ENCODE peak calls at places on chromosomes 13 and 19, in seven cellular contexts. E, H, K, D, V, L and X are unnamed samples.

GRCh38 chr13:97574926-97575325 is 141.0 kb downstream of the RAP2A start:
- DNase-seq in D (no peak), E (no peak), H (no peak), K (peak), V (peak), L (peak), X (peak)

GRCh38 chr19:4506449-4507149 is 11.7 kb downstream of the PLIN4 start:
- DNase-seq in K (peak), D (peak), H (no peak), E (no peak), L (no peak), V (peak), X (no peak)

GRCh38 chr13:71274923-71275593 is 591.9 kb downstream of the DACH1 start:
- DNase-seq in E (no peak), L (no peak), V (no peak), D (no peak), H (no peak), K (no peak), X (peak)

GRCh38 chr13:69468624-69469023 is 639.0 kb upstream of the ATXN8OS start:
- DNase-seq in E (no peak), K (no peak), L (no peak), D (no peak), V (no peak), H (no peak), X (no peak)

GRCh38 chr19:38880076-38880881 is 2.2 kb upstream of the RINL start:
- DNase-seq in K (no peak), D (no peak), L (no peak), E (no peak), V (no peak), H (no peak), X (no peak)

GRCh38 chr19:36043952-36044351 is 10.1 kb downstream of the THAP8 start:
- DNase-seq in V (no peak), K (no peak), E (no peak), H (no peak), D (no peak), L (no peak), X (no peak)

GRCh38 chr19:56837892-56838679 is 2.4 kb downstream of the PEG3 start:
- DNase-seq in V (peak), E (peak), H (peak), K (no peak), D (no peak), L (peak), X (peak)

GRCh38 chr19:54282706-54283105 is 1.8 kb upstream of the LILRB2 start:
- DNase-seq in K (no peak), L (no peak), D (no peak), E (peak), H (no peak), V (no peak), X (peak)

GRCh38 chr13:75399168-75399878 is 82.6 kb downstream of the TBC1D4 start:
- DNase-seq in K (no peak), V (peak), L (no peak), H (no peak), D (no peak), E (no peak), X (no peak)

GRCh38 chr13:111893071-111893606 is 173.8 kb upstream of the SOX1 start:
- DNase-seq in K (no peak), H (peak), L (no peak), V (peak), E (no peak), D (no peak), X (no peak)

GRCh38 chr19:42577016-42577415 is 17.7 kb downstream of the CEACAM8 start:
- DNase-seq in D (no peak), K (no peak), E (no peak), V (no peak), L (no peak), H (no peak), X (no peak)

GRCh38 chr19:51010066-51010795 is 8.8 kb upstream of the KLK8 start:
- DNase-seq in L (no peak), V (no peak), E (peak), D (no peak), K (no peak), H (no peak), X (no peak)

GRCh38 chr13:47708386-47708785 is 292.7 kb downstream of the SUCLA2 start:
- DNase-seq in D (peak), L (no peak), V (peak), K (peak), H (no peak), E (no peak), X (no peak)

GRCh38 chr13:98632971-98633370 is 56.1 kb upstream of the STK24 start:
- DNase-seq in L (no peak), H (no peak), V (peak), E (no peak), K (no peak), D (no peak), X (no peak)

GRCh38 chr19:40549007-40549708 is 27.5 kb upstream of the SHKBP1 start:
- DNase-seq in V (peak), K (peak), H (peak), L (peak), D (no peak), E (peak), X (peak)

GRCh38 chr19:11435833-11436313 is 438 bp downstream of the PRKCSH start:
- DNase-seq in K (no peak), E (peak), L (no peak), V (peak), D (no peak), H (no peak), X (no peak)

GRCh38 chr19:18119243-18120105 is 21.9 kb downstream of the MAST3 start:
- DNase-seq in H (peak), K (no peak), V (no peak), E (no peak), L (no peak), D (no peak), X (no peak)

GRCh38 chr13:106858910-106859309 is 291.0 kb upstream of the ARGLU1 start:
- DNase-seq in L (no peak), V (no peak), E (no peak), H (no peak), K (no peak), D (no peak), X (no peak)

GRCh38 chr13:20703785-20704458 is 423 bp downstream of the IL17D start:
- DNase-seq in H (peak), D (no peak), L (peak), K (peak), E (peak), V (peak), X (peak)

GRCh38 chr13:90628471-90628870 is 719.0 kb upstream of the MIR17HG start:
- DNase-seq in K (no peak), D (no peak), V (no peak), L (no peak), E (no peak), H (no peak), X (no peak)

GRCh38 chr19:29620931-29621351 is 14.9 kb downstream of the POP4 start:
- DNase-seq in K (no peak), V (peak), D (no peak), E (no peak), L (no peak), H (no peak), X (no peak)

GRCh38 chr19:18399008-18399407 is 1.6 kb upstream of the LRRC25 start:
- DNase-seq in D (no peak), V (peak), L (no peak), E (no peak), K (peak), H (no peak), X (no peak)

GRCh38 chr13:52845766-52846566 is 2.5 kb downstream of the PCDH8 start:
- DNase-seq in E (no peak), H (peak), L (peak), K (no peak), D (no peak), V (peak), X (peak)

GRCh38 chr19:41774515-41774980 is 19.2 kb downstream of the CEACAM6 start:
- DNase-seq in H (no peak), L (no peak), V (no peak), D (no peak), K (no peak), E (no peak), X (no peak)

GRCh38 chr13:44618326-44618725 is 42.2 kb upstream of the TSC22D1 start:
- DNase-seq in V (peak), L (no peak), K (no peak), E (no peak), D (no peak), H (no peak), X (no peak)

GRCh38 chr13:99600318-99600717 is 99.0 kb downstream of the TM9SF2 start:
- DNase-seq in K (no peak), L (no peak), E (no peak), V (no peak), H (no peak), D (no peak), X (no peak)

GRCh38 chr13:98483636-98484288 is 93.1 kb downstream of the STK24 start:
- DNase-seq in K (no peak), E (no peak), D (no peak), H (no peak), V (peak), L (no peak), X (no peak)

GRCh38 chr13:95724252-95724651 is 47.3 kb downstream of the DNAJC3 start:
- DNase-seq in H (no peak), V (no peak), E (no peak), D (no peak), K (peak), L (no peak), X (no peak)

GRCh38 chr19:8702350-8702749 is 3.8 kb upstream of the ACTL9 start:
- DNase-seq in K (no peak), V (no peak), D (no peak), L (no peak), H (no peak), E (no peak), X (no peak)

GRCh38 chr19:7292950-7293794 is 1.0 kb downstream of the INSR start:
- DNase-seq in E (peak), L (peak), V (no peak), D (no peak), K (no peak), H (no peak), X (peak)

GRCh38 chr19:58349590-58349989 is 3.7 kb downstream of the A1BG start:
- DNase-seq in L (no peak), D (no peak), V (no peak), H (no peak), K (no peak), E (no peak), X (no peak)

GRCh38 chr19:58345558-58345957 is 7.7 kb downstream of the A1BG start:
- DNase-seq in D (no peak), V (no peak), K (no peak), E (no peak), L (no peak), H (no peak), X (no peak)

GRCh38 chr19:58350001-58350801 is 3.1 kb downstream of the A1BG start:
- DNase-seq in L (no peak), V (peak), K (peak), E (no peak), D (no peak), H (no peak), X (no peak)

GRCh38 chr19:58350871-58351557 is 2.3 kb downstream of the A1BG start:
- DNase-seq in K (no peak), H (no peak), L (no peak), E (no peak), V (no peak), D (no peak), X (no peak)

DNA sequence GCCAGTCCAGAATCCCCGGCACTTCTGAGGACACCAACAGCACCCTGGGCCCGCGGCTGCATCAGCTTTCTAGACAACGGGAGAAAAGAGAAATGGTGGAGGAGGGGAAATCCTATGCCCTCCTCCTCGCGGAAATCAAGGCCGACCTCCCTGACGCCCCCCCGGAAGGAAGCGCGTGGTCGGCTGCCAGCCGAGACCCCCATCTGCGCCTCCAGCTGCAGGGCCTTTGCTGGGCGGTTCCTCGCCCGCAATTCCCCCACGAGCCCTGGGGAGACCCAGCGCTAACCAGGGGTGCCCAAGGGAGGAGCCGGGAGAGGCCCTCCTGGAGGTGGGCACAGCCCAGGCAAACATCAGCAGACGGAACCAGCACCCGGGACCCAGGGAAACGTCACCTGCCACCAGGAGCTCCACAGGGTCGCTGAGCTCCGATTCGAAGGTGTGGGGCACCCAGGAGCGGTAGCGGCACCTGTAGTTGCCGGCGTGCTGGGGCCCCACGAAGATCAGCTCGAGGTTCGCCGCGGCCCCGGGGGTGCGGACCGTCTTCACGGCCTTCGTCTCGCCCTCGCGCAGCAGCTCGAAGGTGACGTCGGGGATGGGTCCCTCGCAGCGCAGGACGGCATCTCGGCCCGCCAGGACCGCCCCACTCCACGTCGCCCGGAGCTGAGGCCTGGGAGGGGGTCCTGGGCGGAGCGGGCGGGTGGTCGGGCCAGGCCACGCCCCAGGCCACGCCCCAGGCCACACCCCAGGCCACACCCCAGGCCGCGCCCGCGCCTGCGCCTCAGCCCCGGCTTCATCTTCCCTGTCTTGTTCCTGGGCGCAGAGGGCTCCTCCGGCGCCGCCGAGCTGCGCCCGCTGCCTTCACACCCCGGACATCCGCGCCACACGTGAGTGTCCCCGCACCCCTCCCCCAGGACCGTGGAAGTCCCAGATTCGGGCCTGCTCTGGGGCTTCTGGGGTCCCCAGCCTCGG is 6.0 kb downstream of the A1BG start:
- DNase-seq in V (peak), D (no peak), L (peak), K (peak), H (no peak), E (peak), X (peak)
- TF ChIP-seq CTCF in V (no peak), D (no peak), L (no peak), K (no peak), H (no peak), E (no peak), X (no peak)

GRCh38 chr13:66343224-66343828 is 886.8 kb downstream of the PCDH9 start:
- DNase-seq in E (no peak), L (no peak), K (no peak), H (no peak), D (no peak), V (no peak), X (no peak)
- TF ChIP-seq CTCF in E (no peak), L (no peak), K (no peak), H (no peak), D (no peak), V (no peak), X (no peak)

GRCh38 chr13:41060723-41061074 is 610 bp upstream of the WBP4 start:
- DNase-seq in V (peak), L (peak), H (peak), K (no peak), E (peak), D (no peak), X (peak)

GRCh38 chr13:41059896-41060722 is 1.2 kb upstream of the WBP4 start:
- DNase-seq in K (peak), D (peak), V (peak), H (peak), E (peak), L (peak), X (peak)

GRCh38 chr13:41059466-41059865 is 1.8 kb upstream of the WBP4 start:
- DNase-seq in L (no peak), H (no peak), D (no peak), K (peak), V (peak), E (no peak), X (no peak)

GRCh38 chr13:41061914-41062837 is 867 bp downstream of the WBP4 start:
- DNase-seq in V (peak), D (no peak), H (no peak), E (no peak), L (no peak), K (peak), X (no peak)

GRCh38 chr13:41061075-41061913 is at the start of gene WBP4:
- DNase-seq in V (peak), E (peak), D (peak), K (peak), L (peak), H (peak), X (peak)
- TF ChIP-seq CTCF in V (peak), E (no peak), D (no peak), K (peak), L (no peak), H (no peak), X (peak)

DNA sequence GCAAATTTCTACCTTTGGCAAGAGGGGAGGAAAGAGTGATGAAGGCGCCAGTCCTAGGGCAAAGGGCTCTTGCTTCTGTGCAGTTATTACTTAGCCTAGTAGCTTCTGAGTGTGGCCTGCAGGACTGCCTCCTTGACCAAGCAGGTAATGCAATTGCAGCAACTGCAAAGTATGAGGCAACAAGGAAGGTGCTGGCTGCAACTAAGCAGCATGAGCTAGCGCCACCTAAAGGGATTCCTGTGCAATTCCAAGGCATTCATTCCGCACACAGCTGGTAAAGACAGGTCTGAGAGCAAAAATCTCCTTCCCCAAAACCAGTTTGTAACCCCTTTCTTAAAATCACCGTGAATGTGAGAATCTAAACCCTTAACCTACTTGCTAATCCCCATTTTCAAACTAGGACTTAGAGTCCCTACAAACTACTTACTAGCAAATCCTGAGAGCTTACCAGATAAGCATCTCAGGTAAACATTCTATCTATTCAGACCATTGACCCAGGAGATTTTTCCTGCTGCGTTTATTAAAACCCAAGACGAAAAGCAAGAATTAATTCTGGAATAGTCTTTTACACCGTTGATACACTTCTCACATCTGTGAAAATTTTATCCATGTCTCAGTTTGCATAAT is 62.9 kb downstream of the DCT start:
- DNase-seq in D (no peak), H (no peak), V (peak), L (peak), E (no peak), K (no peak), X (no peak)
- TF ChIP-seq CTCF in D (peak), H (no peak), V (peak), L (peak), E (no peak), K (peak), X (peak)

DNA sequence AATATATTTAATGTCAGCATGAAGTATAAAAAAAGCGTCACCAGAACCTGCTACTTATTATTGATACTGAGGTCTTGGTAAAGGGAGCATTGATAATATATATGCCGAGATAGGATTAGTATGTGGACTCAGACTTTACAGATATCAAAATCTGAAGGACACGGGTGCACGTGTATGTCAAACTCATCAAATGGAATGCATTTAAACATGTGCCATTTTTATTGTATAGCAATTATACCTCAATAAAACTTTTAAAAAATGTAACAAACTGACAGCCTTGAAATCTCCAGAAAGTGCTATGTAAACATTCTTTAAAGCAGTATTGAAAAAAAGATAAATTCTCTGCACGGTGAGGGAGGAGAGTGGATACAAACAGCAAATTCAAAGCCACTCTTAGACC is 157.9 kb downstream of the RNF17 start:
- DNase-seq in V (no peak), H (no peak), K (no peak), E (no peak), D (no peak), L (no peak), X (no peak)
- TF ChIP-seq CTCF in V (no peak), H (no peak), K (no peak), E (no peak), D (no peak), L (no peak), X (no peak)

DNA sequence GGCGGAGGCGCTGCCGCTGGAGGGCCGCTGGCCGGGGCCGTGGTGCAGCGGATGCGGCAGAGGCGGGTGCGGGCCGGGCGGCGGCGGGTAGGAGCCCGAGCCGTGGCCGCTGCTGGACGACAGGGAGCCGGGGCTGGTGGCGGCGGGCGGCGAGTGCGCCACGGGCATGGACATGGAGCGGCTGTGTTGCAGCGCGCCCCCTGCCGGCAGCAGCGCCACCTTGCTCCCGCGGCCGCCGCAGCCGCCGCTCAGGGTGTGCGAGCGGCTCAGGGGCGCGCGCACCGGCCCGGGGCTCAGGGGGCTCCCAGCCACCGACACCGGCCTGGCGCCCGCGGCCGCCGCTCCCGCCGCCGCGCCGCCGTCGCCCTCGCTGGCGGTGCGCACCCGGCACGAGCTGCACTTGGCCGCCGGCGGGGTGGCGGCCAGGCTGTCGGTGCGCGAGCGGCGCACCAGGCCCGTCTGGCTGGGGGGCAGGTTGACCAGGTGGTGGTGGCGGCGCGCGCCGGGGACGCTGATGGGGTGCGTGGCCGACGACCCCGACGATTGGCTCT is 1.7 kb downstream of the IRS2 start:
- DNase-seq in D (no peak), V (peak), H (peak), K (peak), E (peak), L (peak), X (no peak)
- TF ChIP-seq CTCF in D (peak), V (peak), H (peak), K (peak), E (no peak), L (peak), X (peak)

GRCh38 chr19:10226021-10226375 is 5.1 kb downstream of the S1PR2 start:
- DNase-seq in H (no peak), L (no peak), K (no peak), V (no peak), E (no peak), D (no peak), X (peak)
- TF ChIP-seq CTCF in H (no peak), L (no peak), K (no peak), V (no peak), E (no peak), D (no peak), X (no peak)

GRCh38 chr13:26112843-26113242 is 61.0 kb upstream of the SHISA2 start:
- DNase-seq in K (no peak), L (no peak), V (peak), D (no peak), H (no peak), E (no peak), X (no peak)
- TF ChIP-seq CTCF in K (no peak), L (no peak), V (peak), D (peak), H (no peak), E (no peak), X (no peak)

GRCh38 chr13:32031025-32031814 is at the start of gene FRY:
- DNase-seq in D (peak), H (peak), V (peak), E (peak), K (peak), L (peak), X (peak)
- TF ChIP-seq CTCF in D (no peak), H (no peak), V (peak), E (no peak), K (peak), L (peak), X (no peak)

GRCh38 chr19:2500861-2501260 is 24.9 kb downstream of the GADD45B start:
- DNase-seq in V (no peak), E (no peak), D (no peak), H (no peak), L (no peak), K (peak), X (no peak)
- TF ChIP-seq CTCF in V (no peak), E (no peak), D (no peak), H (no peak), L (no peak), K (no peak), X (no peak)